ENCODE peak calls at places on chromosomes 5 and 9, in nine cellular contexts. A is heart left ventricle, V is H9, T is AG08395, C is neural progenitor cell, P is ELR, S is transverse colon, Q is stomach, K is T-helper 9 cell. J is an unnamed sample.

GRCh38 chr9:127175764-127176163 is 53.3 kb upstream of the ANGPTL2 start:
- DNase-seq in A (peak; percentile 16), V (no peak), T (no peak), C (no peak), P (no peak), S (peak; percentile 3), Q (peak; percentile 14), K (no peak), J (no peak)

GRCh38 chr9:113574381-113575262 is 111.1 kb downstream of the RGS3 start:
- DNase-seq in A (peak; percentile 18), V (no peak), T (no peak), C (no peak), P (peak; percentile 57), S (no peak), Q (no peak), K (no peak), J (peak; percentile 2)

GRCh38 chr5:34487202-34487879 is 168.8 kb upstream of the RAI14 start:
- DNase-seq in A (no peak), V (no peak), T (peak; percentile 82), C (no peak), P (peak; percentile 82), S (no peak), Q (peak; percentile 64), K (no peak), J (peak; percentile 43)

GRCh38 chr5:171023508-171023907 is 161.7 kb downstream of the RANBP17 start:
- DNase-seq in A (no peak), V (no peak), T (no peak), C (no peak), P (peak; percentile 1), S (no peak), Q (no peak), K (no peak), J (no peak)

GRCh38 chr5:59360130-59360555 is 533.4 kb downstream of the PDE4D start:
- DNase-seq in A (no peak), V (no peak), T (no peak), C (no peak), P (no peak), S (no peak), Q (no peak), K (no peak), J (no peak)

GRCh38 chr5:77563475-77563874 is 71.4 kb upstream of the WDR41 start:
- DNase-seq in A (no peak), V (no peak), T (no peak), C (no peak), P (no peak), S (no peak), Q (peak; percentile 45), K (no peak), J (peak; percentile 18)

GRCh38 chr9:18359335-18359734 is 114.6 kb upstream of the ADAMTSL1 start:
- DNase-seq in A (no peak), V (no peak), T (peak; percentile 79), C (no peak), P (peak; percentile 79), S (no peak), Q (no peak), K (no peak), J (no peak)

GRCh38 chr5:81303563-81303962 is 2.2 kb downstream of the ZCCHC9 start:
- DNase-seq in A (no peak), V (no peak), T (peak; percentile 18), C (no peak), P (peak; percentile 98), S (no peak), Q (no peak), K (no peak), J (no peak)

GRCh38 chr9:81724242-81724889 is 35.0 kb upstream of the TLE1 start:
- DNase-seq in A (no peak), V (no peak), T (no peak), C (no peak), P (no peak), S (no peak), Q (no peak), K (no peak), J (no peak)

GRCh38 chr9:112997236-112997941 is 14.6 kb downstream of the ZNF883 start:
- DNase-seq in A (no peak), V (no peak), T (no peak), C (no peak), P (peak; percentile 3), S (no peak), Q (no peak), K (no peak), J (no peak)

GRCh38 chr9:124394167-124394566 is 21.1 kb downstream of the PSMB7 start:
- DNase-seq in A (no peak), V (no peak), T (no peak), C (no peak), P (peak; percentile 38), S (no peak), Q (no peak), K (no peak), J (no peak)

GRCh38 chr5:33233013-33233463 is 207.7 kb upstream of the TARS1 start:
- DNase-seq in A (no peak), V (no peak), T (no peak), C (no peak), P (no peak), S (no peak), Q (no peak), K (no peak), J (peak; percentile 2)